ENCODE peak calls at places on chromosomes 16 and 17, in four cellular contexts. E is A549, V is endothelial cell of umbilical vein, A is GM12878. S is an unnamed sample.

GRCh38 chr16:68400924-68401460 is 47.3 kb downstream of the SMPD3 start:
- DNase-seq in A (no peak), E (no peak), V (no peak), S (no peak)

GRCh38 chr16:66296591-66296990 is 69.9 kb upstream of the CDH5 start:
- DNase-seq in A (no peak), V (no peak), E (no peak), S (no peak)

GRCh38 chr17:30093463-30094147 is 23.0 kb upstream of the NSRP1 start:
- DNase-seq in E (peak; percentile 63), V (peak; percentile 72), A (peak; percentile 32), S (peak; percentile 78)

GRCh38 chr17:38419508-38419981 is 8.7 kb upstream of the ARHGAP23 start:
- DNase-seq in A (no peak), E (no peak), V (no peak), S (no peak)

GRCh38 chr17:81097134-81097942 is 62.4 kb downstream of the BAIAP2 start:
- DNase-seq in V (peak; percentile 79), E (peak; percentile 82), A (no peak), S (peak; percentile 83)

GRCh38 chr17:69057280-69057679 is 3.4 kb downstream of the ABCA9 start:
- DNase-seq in E (no peak), V (peak; percentile 51), A (no peak), S (no peak)

GRCh38 chr16:85675528-85675927 is 13.2 kb downstream of the GINS2 start:
- DNase-seq in A (no peak), E (peak; percentile 45), V (peak; percentile 41), S (peak; percentile 61)

GRCh38 chr17:83012161-83012800 is 67.1 kb upstream of the METRNL start:
- DNase-seq in A (no peak), V (no peak), E (no peak), S (no peak)

GRCh38 chr17:64063088-64063487 is 42.7 kb upstream of the ICAM2 start:
- DNase-seq in E (no peak), V (no peak), A (peak; percentile 31), S (no peak)

GRCh38 chr16:89565506-89566372 is 5.3 kb downstream of the RPL13 start:
- DNase-seq in V (peak; percentile 57), E (peak; percentile 74), A (no peak), S (peak; percentile 80)

GRCh38 chr16:66278111-66278531 is 88.4 kb upstream of the CDH5 start:
- DNase-seq in E (no peak), A (no peak), V (no peak), S (no peak)

GRCh38 chr17:82837586-82838320 is 2.1 kb downstream of the ZNF750 start:
- DNase-seq in A (no peak), E (no peak), V (no peak), S (peak; percentile 32)

GRCh38 chr17:12821376-12821940 is 32.2 kb downstream of the ARHGAP44 start:
- DNase-seq in A (no peak), V (no peak), E (no peak), S (no peak)

GRCh38 chr17:5793899-5794298 is 209.6 kb upstream of the NLRP1 start:
- DNase-seq in V (peak; percentile 64), A (no peak), E (no peak), S (peak; percentile 42)

GRCh38 chr16:4244254-4244812 is 2.5 kb upstream of the SRL start:
- DNase-seq in A (no peak), V (no peak), E (no peak), S (peak; percentile 52)

GRCh38 chr16:88497561-88498420 is 44.7 kb downstream of the ZFPM1 start:
- DNase-seq in V (no peak), E (no peak), A (no peak), S (no peak)

DNA sequence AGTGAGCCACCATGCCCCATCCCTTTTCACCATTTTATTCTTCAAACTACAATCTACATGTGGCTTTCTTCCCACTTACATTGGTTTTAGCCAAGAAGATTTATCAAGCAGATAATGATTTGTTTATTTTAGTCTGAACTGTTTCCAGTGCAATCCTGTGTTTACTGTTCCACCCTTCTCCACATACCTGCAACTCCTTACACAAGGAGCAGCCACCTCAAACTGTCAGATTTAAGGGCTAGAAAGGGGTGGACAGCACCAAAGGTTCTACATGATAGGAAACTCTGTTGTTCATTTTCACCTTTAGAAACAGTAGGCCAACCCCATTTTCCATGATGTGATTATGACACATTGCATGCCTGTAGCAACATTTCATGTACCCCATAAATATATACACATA is 1.9 kb downstream of the RUNDC1 start:
- DNase-seq in A (no peak), E (no peak), V (no peak), S (no peak)
- H3K4me3 ChIP-seq in A (peak overlapping the region; percentile 94), E (no peak overlapping the region), V (no peak overlapping the region), S (no peak overlapping the region)

DNA sequence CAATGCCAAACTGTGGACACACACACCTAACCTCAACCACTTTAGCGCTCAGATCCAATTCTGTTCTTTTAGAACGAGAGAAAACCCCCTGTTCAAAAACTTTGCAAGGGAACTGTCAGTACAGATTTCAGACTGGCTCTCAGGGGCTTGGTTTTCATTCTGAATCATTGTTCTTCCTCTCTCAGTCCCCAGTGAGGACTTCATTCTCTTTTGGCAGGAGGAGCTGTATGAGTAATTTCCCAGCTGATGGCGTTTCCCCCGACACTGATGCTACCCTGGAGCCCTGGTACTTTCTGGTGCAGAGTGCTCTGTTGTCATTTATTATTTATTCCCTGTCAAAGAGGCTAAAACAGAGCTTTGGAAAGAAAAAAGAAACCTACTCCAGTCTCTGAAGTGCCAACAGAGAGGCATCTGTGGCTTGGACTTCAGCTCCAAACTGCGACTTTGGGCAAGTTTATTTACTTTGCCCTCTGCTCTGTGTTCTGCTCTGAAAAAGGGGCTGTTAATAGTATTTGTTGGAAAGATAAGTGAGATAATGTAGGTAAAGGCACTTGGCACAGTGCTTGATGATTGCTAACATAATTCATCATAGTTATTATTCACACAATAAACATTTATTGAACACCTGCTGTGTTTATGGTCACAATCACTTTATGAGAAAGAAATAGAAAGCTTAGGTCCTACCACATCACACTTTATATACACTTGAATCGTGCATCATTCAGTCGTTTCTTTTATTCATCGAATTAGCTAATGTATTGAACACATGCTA is 28.3 kb downstream of the ETV4 start:
- DNase-seq in E (no peak), A (peak; percentile 82), V (peak; percentile 72), S (no peak)
- TF ChIP-seq MYC in E (no peak), A (no peak), V (no peak), S (no peak)

DNA sequence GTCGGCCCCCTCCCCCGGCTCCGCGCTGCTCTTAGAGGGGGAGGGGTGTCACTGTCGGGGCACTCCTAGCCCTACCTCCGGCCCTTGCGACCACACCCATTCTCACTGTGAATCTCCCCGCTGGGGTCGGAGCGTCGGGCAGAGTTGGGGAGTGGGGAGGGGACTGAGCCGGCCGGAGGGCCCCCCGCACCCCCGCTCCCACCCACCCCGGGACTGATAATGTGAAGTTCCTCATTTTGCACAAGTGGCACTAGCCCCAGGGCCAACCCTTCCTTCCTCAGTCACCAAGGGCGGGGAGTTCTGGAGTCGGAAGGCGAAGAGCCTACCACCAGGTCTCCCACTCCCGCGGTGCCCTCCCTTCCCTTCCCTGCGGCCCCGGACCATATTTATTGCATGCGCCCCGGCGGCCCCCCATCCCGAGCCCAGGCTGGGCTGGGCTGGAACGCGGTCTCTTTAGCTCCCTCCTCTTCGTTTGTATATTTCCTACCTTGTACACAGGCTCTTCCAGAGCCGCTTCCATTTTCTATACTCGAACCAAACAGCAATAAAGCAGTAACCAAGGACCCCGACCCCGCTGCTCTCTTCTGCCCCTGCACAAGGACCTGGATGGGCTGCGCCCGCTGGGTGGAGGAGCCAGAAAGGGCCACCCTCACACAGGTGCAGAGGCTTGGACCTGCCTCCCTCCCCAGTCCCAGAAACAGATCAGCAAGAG is 4.4 kb downstream of the HIC1 start:
- DNase-seq in V (no peak), A (no peak), E (no peak), S (peak; percentile 89)
- H3K4me3 ChIP-seq in V (no peak overlapping the region), A (peak overlapping the region; percentile 95), E (no peak overlapping the region), S (no peak overlapping the region)

GRCh38 chr16:72835041-72835440 is 212.9 kb downstream of the ZFHX3 start:
- DNase-seq in A (no peak), V (no peak), E (no peak), S (no peak)

GRCh38 chr16:72838999-72839398 is 208.9 kb downstream of the ZFHX3 start:
- DNase-seq in E (no peak), A (no peak), V (no peak), S (no peak)

GRCh38 chr16:72837846-72838661 is 209.9 kb downstream of the ZFHX3 start:
- DNase-seq in E (no peak), A (no peak), V (no peak), S (no peak)

GRCh38 chr16:72836181-72836580 is 211.7 kb downstream of the ZFHX3 start:
- DNase-seq in V (no peak), A (no peak), E (no peak), S (no peak)

GRCh38 chr16:72836985-72837384 is 210.9 kb downstream of the ZFHX3 start:
- DNase-seq in E (peak; percentile 22), V (no peak), A (no peak), S (no peak)
- TF ChIP-seq MYC in E (no peak), V (no peak), A (no peak), S (no peak)

DNA sequence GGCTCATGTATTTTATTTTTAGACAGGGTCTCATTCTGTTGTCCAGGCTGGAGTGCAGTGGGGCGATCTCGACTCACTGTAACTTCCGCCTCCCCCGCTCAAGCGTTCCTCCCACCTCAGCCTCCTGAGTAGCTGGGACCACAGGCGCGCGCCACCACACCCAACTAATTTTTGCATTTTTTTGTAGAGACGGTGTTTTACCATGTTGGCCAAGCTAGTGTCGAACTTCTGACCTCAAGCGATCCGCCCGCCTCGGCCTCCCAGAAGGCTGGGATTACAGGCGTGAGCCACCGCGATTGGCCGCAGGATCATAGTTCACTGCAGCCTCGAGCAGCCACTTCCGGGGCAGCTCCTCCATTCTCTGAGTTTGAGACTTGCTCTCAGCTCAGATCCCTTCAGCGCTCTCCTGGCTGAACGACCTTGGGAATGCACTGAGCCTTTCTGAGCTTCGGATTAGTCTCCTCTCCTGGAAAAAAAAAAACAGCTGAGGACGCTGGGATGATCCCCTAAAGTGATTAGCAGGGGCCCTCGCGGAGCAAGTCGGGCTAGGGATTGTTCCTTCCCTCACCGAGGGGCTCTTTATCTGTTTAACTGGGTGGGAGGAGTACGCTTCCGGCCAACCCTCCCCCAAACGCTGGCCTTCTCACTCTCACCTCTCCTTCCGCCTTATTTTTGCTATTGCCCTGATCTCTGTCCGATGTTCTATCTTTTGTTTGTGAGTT is 1.1 kb upstream of the PKMYT1 start:
- DNase-seq in E (no peak), V (no peak), A (no peak), S (no peak)
- H3K4me3 ChIP-seq in E (peak overlapping the region; percentile 71), V (no peak overlapping the region), A (peak overlapping the region; percentile 74), S (peak overlapping the region; percentile 69)

DNA sequence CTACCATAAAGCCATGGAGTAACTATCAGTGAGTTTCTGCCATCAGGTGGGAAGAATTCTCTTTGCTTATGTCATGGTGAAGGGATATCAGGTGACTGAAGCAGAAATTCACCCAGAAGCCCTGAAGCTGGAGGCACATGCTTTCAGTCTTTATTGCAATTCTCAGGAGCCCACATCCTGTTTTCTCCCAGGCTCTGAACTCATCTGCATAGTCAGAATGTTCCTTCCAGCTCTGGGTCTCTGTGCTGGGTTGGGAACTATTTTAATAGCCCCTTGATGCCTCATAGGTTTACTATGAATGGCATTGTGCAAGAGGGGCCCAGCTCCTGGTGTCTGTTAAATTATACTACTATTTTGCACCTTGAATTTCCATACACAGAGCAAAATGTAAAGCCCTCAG is 198.4 kb upstream of the SOX9 start:
- DNase-seq in V (no peak), E (no peak), A (peak; percentile 20), S (no peak)
- TF ChIP-seq MYC in V (no peak), E (no peak), A (no peak), S (no peak)